ENCODE peak calls at places on chromosome 7, in nine cellular contexts. L, G, J, T, Y, C, S, R and E are unnamed samples.

GRCh38 chr7:7449055-7449454 is 86.6 kb downstream of the COL28A1 start:
- DNase-seq in L (no peak), G (no peak), J (no peak), T (no peak), Y (no peak), C (no peak), S (no peak), R (no peak), E (no peak)

GRCh38 chr7:44969701-44970494 is 8.9 kb downstream of the MYO1G start:
- DNase-seq in L (peak), G (no peak), J (peak), T (peak), Y (no peak), C (no peak), S (peak), R (no peak), E (peak)

GRCh38 chr7:108503112-108504026 is 22.6 kb downstream of the PNPLA8 start:
- DNase-seq in L (no peak), G (no peak), J (no peak), T (no peak), Y (no peak), C (no peak), S (no peak), R (no peak), E (no peak)

GRCh38 chr7:455110-455928 is 64.3 kb downstream of the PDGFA start:
- DNase-seq in L (no peak), G (no peak), J (peak), T (peak), Y (peak), C (peak), S (no peak), R (no peak), E (no peak)

GRCh38 chr7:132373879-132374278 is 202.4 kb downstream of the PLXNA4 start:
- DNase-seq in L (no peak), G (no peak), J (no peak), T (peak), Y (no peak), C (no peak), S (no peak), R (no peak), E (no peak)

GRCh38 chr7:93307131-93307660 is 75.0 kb downstream of the VPS50 start:
- DNase-seq in L (no peak), G (no peak), J (no peak), T (no peak), Y (no peak), C (no peak), S (no peak), R (no peak), E (no peak)

GRCh38 chr7:99730992-99731391 is 4.0 kb downstream of the CYP3A7 start:
- DNase-seq in L (no peak), G (no peak), J (no peak), T (no peak), Y (no peak), C (no peak), S (no peak), R (no peak), E (no peak)

GRCh38 chr7:99407849-99408346 is 499 bp downstream of the PDAP1 start:
- DNase-seq in L (peak), G (no peak), J (peak), T (no peak), Y (no peak), C (peak), S (no peak), R (no peak), E (peak)

GRCh38 chr7:129053938-129054437 is 923 bp downstream of the TNPO3 start:
- DNase-seq in L (no peak), G (no peak), J (no peak), T (no peak), Y (no peak), C (no peak), S (no peak), R (no peak), E (peak)

GRCh38 chr7:83755526-83755925 is 106.6 kb upstream of the SEMA3E start:
- DNase-seq in L (no peak), G (no peak), J (no peak), T (no peak), Y (no peak), C (no peak), S (no peak), R (no peak), E (no peak)

GRCh38 chr7:92546856-92547497 is 18.4 kb downstream of the RBM48 start:
- DNase-seq in L (no peak), G (no peak), J (no peak), T (no peak), Y (no peak), C (no peak), S (no peak), R (no peak), E (no peak)

GRCh38 chr7:49324707-49325106 is 400.4 kb downstream of the CDC14C start:
- DNase-seq in L (no peak), G (no peak), J (no peak), T (no peak), Y (no peak), C (no peak), S (no peak), R (no peak), E (peak)

GRCh38 chr7:77796109-77796508 is 2.1 kb downstream of the TMEM60 start:
- DNase-seq in L (no peak), G (no peak), J (no peak), T (no peak), Y (no peak), C (no peak), S (no peak), R (no peak), E (no peak)

GRCh38 chr7:41977165-41977651 is 259.8 kb downstream of the GLI3 start:
- DNase-seq in L (no peak), G (no peak), J (no peak), T (no peak), Y (no peak), C (no peak), S (no peak), R (peak), E (peak)

GRCh38 chr7:130365511-130366441 is 14.5 kb upstream of the CPA1 start:
- DNase-seq in L (peak), G (no peak), J (peak), T (peak), Y (peak), C (peak), S (no peak), R (no peak), E (no peak)

GRCh38 chr7:135946289-135947055 is 30.7 kb downstream of the MTPN start:
- DNase-seq in L (no peak), G (no peak), J (no peak), T (no peak), Y (no peak), C (no peak), S (no peak), R (no peak), E (no peak)

GRCh38 chr7:13540429-13540828 is 449.0 kb downstream of the ETV1 start:
- DNase-seq in L (no peak), G (no peak), J (no peak), T (no peak), Y (no peak), C (no peak), S (no peak), R (no peak), E (peak)

GRCh38 chr7:38932509-38933168 is 23.6 kb upstream of the VPS41 start:
- DNase-seq in L (no peak), G (no peak), J (peak), T (peak), Y (peak), C (peak), S (no peak), R (peak), E (peak)

GRCh38 chr7:135147341-135147898 is 452 bp upstream of the TMEM140 start:
- DNase-seq in L (no peak), G (no peak), J (no peak), T (no peak), Y (no peak), C (no peak), S (no peak), R (no peak), E (no peak)

GRCh38 chr7:94584113-94584512 is 71.8 kb downstream of the SGCE start:
- DNase-seq in L (no peak), G (no peak), J (no peak), T (no peak), Y (no peak), C (peak), S (no peak), R (no peak), E (no peak)

GRCh38 chr7:33852838-33853237 is 52.5 kb upstream of the BMPER start:
- DNase-seq in L (no peak), G (no peak), J (no peak), T (no peak), Y (no peak), C (no peak), S (no peak), R (no peak), E (no peak)

GRCh38 chr7:77674878-77675277 is 21.4 kb upstream of the RSBN1L start:
- DNase-seq in L (no peak), G (no peak), J (peak), T (no peak), Y (no peak), C (peak), S (no peak), R (peak), E (no peak)

GRCh38 chr7:14195079-14195478 is 205.6 kb upstream of the ETV1 start:
- DNase-seq in L (no peak), G (no peak), J (no peak), T (no peak), Y (no peak), C (no peak), S (no peak), R (no peak), E (no peak)

GRCh38 chr7:138097064-138097741 is 20.9 kb downstream of the AKR1D1 start:
- DNase-seq in L (no peak), G (no peak), J (peak), T (no peak), Y (no peak), C (peak), S (no peak), R (peak), E (peak)

GRCh38 chr7:141541375-141541774 is 9.8 kb upstream of the AGK start:
- DNase-seq in L (no peak), G (no peak), J (no peak), T (no peak), Y (no peak), C (no peak), S (no peak), R (no peak), E (no peak)

GRCh38 chr7:17971392-17971791 is 31.1 kb upstream of the SNX13 start:
- DNase-seq in L (no peak), G (no peak), J (no peak), T (no peak), Y (no peak), C (no peak), S (no peak), R (no peak), E (no peak)

GRCh38 chr7:143934526-143935340 is at the start of gene OR2F2:
- DNase-seq in L (no peak), G (no peak), J (no peak), T (no peak), Y (no peak), C (no peak), S (no peak), R (no peak), E (no peak)

DNA sequence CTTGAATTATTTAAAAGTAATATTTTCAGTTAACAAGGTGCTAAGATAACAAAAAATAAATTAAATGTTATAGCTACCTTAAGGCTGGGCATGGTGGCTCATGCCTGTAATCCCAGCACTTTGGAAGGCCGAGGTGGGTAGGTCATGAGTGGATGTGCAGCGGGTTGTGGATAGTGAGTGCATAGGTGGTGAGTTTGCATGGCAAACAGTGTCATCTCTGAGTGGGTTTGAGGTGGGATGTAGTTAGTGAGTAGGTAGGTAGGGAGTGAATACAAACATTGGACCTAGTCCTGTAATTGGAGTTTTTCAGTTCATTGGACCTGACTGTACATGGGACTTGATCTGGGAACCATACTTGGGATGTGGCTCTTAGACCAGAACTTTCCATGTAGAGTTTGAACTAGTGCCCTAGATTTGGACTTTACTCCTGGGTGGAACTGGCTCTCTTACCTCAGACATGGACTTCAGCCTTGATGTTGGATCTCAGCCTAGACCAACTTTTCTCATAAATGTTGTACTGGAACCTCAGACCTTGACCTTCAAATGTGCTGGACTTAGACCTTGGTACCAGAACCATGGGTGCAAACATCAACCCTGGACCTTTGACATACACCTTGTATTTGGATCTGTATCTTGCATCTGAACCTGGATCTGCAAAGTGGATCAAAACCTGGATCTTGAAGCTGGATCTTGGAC is 47.0 kb downstream of the SEC61G start:
- DNase-seq in L (no peak), G (no peak), J (no peak), T (no peak), Y (no peak), C (no peak), S (no peak), R (no peak), E (no peak)
- H3K4me3 ChIP-seq in L (no peak), G (no peak), J (no peak), T (no peak), Y (no peak), C (no peak), S (no peak), R (no peak), E (no peak)

GRCh38 chr7:90403174-90404113 is at the start of gene CLDN12:
- DNase-seq in L (peak), G (peak), J (peak), T (peak), Y (peak), C (peak), S (peak), R (peak), E (peak)
- TF ChIP-seq CTCF in L (no peak), G (peak), J (no peak), T (no peak), Y (no peak), C (no peak), S (no peak), R (no peak), E (no peak)

DNA sequence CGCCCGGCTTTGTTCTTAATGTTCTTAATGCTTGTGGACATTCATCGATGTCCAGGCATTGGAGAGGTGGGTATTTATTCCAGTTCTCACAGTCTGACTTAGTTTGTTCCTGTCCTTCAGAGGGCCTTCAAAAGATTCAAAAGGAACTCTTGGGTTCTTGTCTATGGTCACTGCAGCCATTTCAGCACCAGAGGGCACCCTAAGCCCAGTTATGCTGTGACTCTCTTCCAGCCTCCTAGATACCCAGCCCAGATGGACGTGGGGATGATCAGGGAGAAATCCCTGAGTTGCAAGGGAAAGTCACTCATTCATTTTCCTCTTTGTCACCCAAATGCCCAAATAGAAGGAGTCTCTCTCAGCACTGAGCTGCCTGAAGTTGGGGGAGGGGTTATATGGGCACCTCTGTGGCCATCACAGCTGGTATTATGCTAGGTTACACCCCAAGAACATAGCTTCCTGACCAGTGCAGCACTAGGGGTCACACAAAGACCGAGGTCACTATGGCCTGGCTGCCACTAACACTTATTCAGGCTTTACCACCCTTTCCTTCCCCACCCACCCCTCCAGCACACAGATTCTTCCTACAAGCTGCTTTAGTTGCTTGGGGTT is 26.5 kb upstream of the CCDC126 start:
- DNase-seq in L (peak), G (no peak), J (peak), T (peak), Y (peak), C (peak), S (peak), R (peak), E (peak)
- TF ChIP-seq POLR2A in L (no peak), G (no peak), J (no peak), T (no peak), Y (no peak), C (no peak), S (no peak), R (no peak), E (no peak)

GRCh38 chr7:27147211-27148030 is at the start of gene HOXA6:
- DNase-seq in L (peak), G (no peak), J (peak), T (peak), Y (peak), C (peak), S (peak), R (no peak), E (no peak)
- H3K4me3 ChIP-seq in L (peak), G (peak), J (peak), T (peak), Y (peak), C (peak), S (peak), R (peak), E (peak)

DNA sequence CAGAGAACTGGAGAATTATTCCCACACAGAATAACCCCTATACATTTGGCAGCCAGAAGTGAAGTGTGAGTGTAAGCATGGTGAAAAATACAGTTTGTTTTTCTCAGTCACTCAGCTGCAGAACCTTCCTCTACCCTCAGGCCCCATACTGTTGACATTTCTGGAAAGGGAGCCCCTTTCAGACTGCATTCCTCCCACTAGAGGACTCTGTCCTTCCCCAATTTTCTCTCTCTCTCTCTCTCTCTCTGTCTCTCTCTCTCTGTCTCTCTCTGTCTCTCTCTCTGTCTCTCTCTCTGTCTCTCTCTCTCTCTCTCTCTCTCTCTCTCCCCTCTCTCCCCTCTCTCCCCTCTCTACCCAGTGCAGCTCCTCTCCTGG is 86.8 kb upstream of the STEAP1B start:
- DNase-seq in L (no peak), G (no peak), J (no peak), T (no peak), Y (no peak), C (no peak), S (no peak), R (no peak), E (no peak)
- TF ChIP-seq CTCF in L (no peak), G (peak), J (no peak), T (no peak), Y (peak), C (no peak), S (no peak), R (peak), E (no peak)

GRCh38 chr7:80611779-80612178 is 26.7 kb upstream of the CD36 start:
- DNase-seq in L (no peak), G (no peak), J (no peak), T (no peak), Y (peak), C (peak), S (peak), R (peak), E (no peak)

GRCh38 chr7:80604436-80604835 is 34.0 kb upstream of the CD36 start:
- DNase-seq in L (no peak), G (no peak), J (no peak), T (no peak), Y (no peak), C (no peak), S (no peak), R (no peak), E (no peak)

GRCh38 chr7:80609732-80610131 is 28.7 kb upstream of the CD36 start:
- DNase-seq in L (no peak), G (no peak), J (no peak), T (no peak), Y (no peak), C (no peak), S (no peak), R (no peak), E (no peak)

GRCh38 chr7:80611353-80611752 is 27.1 kb upstream of the CD36 start:
- DNase-seq in L (no peak), G (no peak), J (no peak), T (no peak), Y (no peak), C (no peak), S (no peak), R (no peak), E (no peak)

GRCh38 chr7:80608292-80608691 is 30.1 kb upstream of the CD36 start:
- DNase-seq in L (no peak), G (no peak), J (no peak), T (no peak), Y (no peak), C (no peak), S (no peak), R (no peak), E (no peak)
- TF ChIP-seq POLR2A in L (no peak), G (no peak), J (no peak), T (no peak), Y (no peak), C (no peak), S (no peak), R (no peak), E (no peak)

DNA sequence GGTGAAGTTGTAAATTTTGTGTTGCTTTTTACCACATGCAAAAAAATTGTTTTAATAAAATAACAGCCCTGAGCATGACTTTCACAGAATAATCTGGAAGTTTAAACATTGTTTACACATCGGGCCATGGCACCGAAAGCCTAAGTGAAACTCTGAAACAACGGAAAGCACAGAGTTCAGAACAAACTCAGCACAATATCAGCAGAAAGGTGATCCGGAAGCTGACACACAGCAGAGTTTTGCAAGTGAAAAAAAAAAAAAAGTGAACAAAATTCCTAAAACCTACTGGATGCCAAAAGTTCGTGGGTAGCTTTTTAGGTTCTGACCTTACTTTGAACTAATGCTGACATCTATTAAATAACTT is 39.8 kb downstream of the ELMO1 start:
- DNase-seq in L (no peak), G (no peak), J (no peak), T (no peak), Y (no peak), C (no peak), S (no peak), R (no peak), E (no peak)
- H3K4me3 ChIP-seq in L (no peak), G (no peak), J (no peak), T (peak), Y (no peak), C (no peak), S (no peak), R (no peak), E (no peak)

DNA sequence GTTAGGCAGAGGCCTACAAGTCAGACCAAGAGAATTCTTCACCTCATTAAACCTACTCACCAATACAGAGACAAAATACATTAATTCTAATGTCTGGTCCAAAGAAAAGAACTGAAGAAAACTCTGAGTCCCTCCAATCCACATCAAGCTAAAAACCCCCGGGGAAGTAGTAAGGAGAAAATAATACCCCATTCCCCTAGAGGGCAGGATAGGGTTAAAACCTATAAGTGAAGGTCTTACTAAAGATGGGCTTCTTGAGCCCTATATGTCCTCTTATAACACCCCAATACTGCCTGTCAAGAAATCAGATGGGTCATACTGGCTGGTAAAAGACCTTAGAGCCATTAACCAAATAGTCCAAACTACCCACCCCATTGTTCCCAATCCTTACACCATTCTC is 141.3 kb upstream of the TMEM106B start:
- DNase-seq in L (no peak), G (no peak), J (no peak), T (no peak), Y (no peak), C (no peak), S (no peak), R (no peak), E (peak)
- TF ChIP-seq CTCF in L (no peak), G (no peak), J (no peak), T (no peak), Y (no peak), C (no peak), S (no peak), R (no peak), E (peak)